ENCODE peak calls at places on chromosomes 3 and 15, in six cellular contexts. One of them, this sample, is unnamed.

GRCh38 chr3:192916455-192917257 is 1.0 kb downstream of the MB21D2 start:
- DNase-seq in left ventricle myocardium inferior: peak
- DNase-seq in esophagus squamous epithelium: no peak
- DNase-seq in adrenal gland: peak
- DNase-seq in thyroid gland: peak
- DNase-seq in RWPE2: peak
- DNase-seq in this sample: peak

GRCh38 chr3:62149962-62150361 is 223.4 kb downstream of the FEZF2 start:
- DNase-seq in left ventricle myocardium inferior: no peak
- DNase-seq in esophagus squamous epithelium: no peak
- DNase-seq in adrenal gland: no peak
- DNase-seq in thyroid gland: no peak
- DNase-seq in RWPE2: no peak
- DNase-seq in this sample: no peak

GRCh38 chr3:86793786-86794185 is 197.2 kb downstream of the VGLL3 start:
- DNase-seq in left ventricle myocardium inferior: no peak
- DNase-seq in esophagus squamous epithelium: no peak
- DNase-seq in adrenal gland: no peak
- DNase-seq in thyroid gland: no peak
- DNase-seq in RWPE2: no peak
- DNase-seq in this sample: no peak

GRCh38 chr3:66412176-66412887 is 88.5 kb downstream of the LRIG1 start:
- DNase-seq in left ventricle myocardium inferior: no peak
- DNase-seq in esophagus squamous epithelium: no peak
- DNase-seq in adrenal gland: no peak
- DNase-seq in thyroid gland: no peak
- DNase-seq in RWPE2: no peak
- DNase-seq in this sample: no peak

GRCh38 chr3:58824285-58824684 is 157.7 kb upstream of the FAM3D start:
- DNase-seq in left ventricle myocardium inferior: peak
- DNase-seq in esophagus squamous epithelium: no peak
- DNase-seq in adrenal gland: peak
- DNase-seq in thyroid gland: peak
- DNase-seq in RWPE2: no peak
- DNase-seq in this sample: peak

GRCh38 chr3:59246719-59247401 is 197.0 kb upstream of the CFAP20DC start:
- DNase-seq in left ventricle myocardium inferior: no peak
- DNase-seq in esophagus squamous epithelium: no peak
- DNase-seq in adrenal gland: no peak
- DNase-seq in thyroid gland: no peak
- DNase-seq in RWPE2: no peak
- DNase-seq in this sample: no peak

GRCh38 chr3:145125307-145125706 is 1035.7 kb downstream of the PLOD2 start:
- DNase-seq in left ventricle myocardium inferior: no peak
- DNase-seq in esophagus squamous epithelium: no peak
- DNase-seq in adrenal gland: no peak
- DNase-seq in thyroid gland: no peak
- DNase-seq in RWPE2: no peak
- DNase-seq in this sample: no peak

GRCh38 chr15:88834211-88834812 is 31.1 kb downstream of the ACAN start:
- DNase-seq in left ventricle myocardium inferior: peak
- DNase-seq in esophagus squamous epithelium: no peak
- DNase-seq in adrenal gland: peak
- DNase-seq in thyroid gland: peak
- DNase-seq in RWPE2: no peak
- DNase-seq in this sample: peak

GRCh38 chr15:47756872-47757271 is 39.6 kb downstream of the SEMA6D start:
- DNase-seq in left ventricle myocardium inferior: no peak
- DNase-seq in esophagus squamous epithelium: no peak
- DNase-seq in adrenal gland: no peak
- DNase-seq in thyroid gland: no peak
- DNase-seq in RWPE2: peak
- DNase-seq in this sample: peak

GRCh38 chr3:171261487-171261886 is 198.7 kb downstream of the TNIK start:
- DNase-seq in left ventricle myocardium inferior: no peak
- DNase-seq in esophagus squamous epithelium: no peak
- DNase-seq in adrenal gland: no peak
- DNase-seq in thyroid gland: no peak
- DNase-seq in RWPE2: no peak
- DNase-seq in this sample: peak

GRCh38 chr3:177905173-177905894 is 630.9 kb upstream of the KCNMB2 start:
- DNase-seq in left ventricle myocardium inferior: no peak
- DNase-seq in esophagus squamous epithelium: no peak
- DNase-seq in adrenal gland: no peak
- DNase-seq in thyroid gland: peak
- DNase-seq in RWPE2: no peak
- DNase-seq in this sample: no peak

GRCh38 chr3:70914889-70915288 is 602.5 kb upstream of the MDFIC2 start:
- DNase-seq in left ventricle myocardium inferior: no peak
- DNase-seq in esophagus squamous epithelium: no peak
- DNase-seq in adrenal gland: no peak
- DNase-seq in thyroid gland: no peak
- DNase-seq in RWPE2: no peak
- DNase-seq in this sample: no peak

GRCh38 chr3:77773084-77773483 is 733.2 kb downstream of the ROBO2 start:
- DNase-seq in left ventricle myocardium inferior: no peak
- DNase-seq in esophagus squamous epithelium: no peak
- DNase-seq in adrenal gland: no peak
- DNase-seq in thyroid gland: no peak
- DNase-seq in RWPE2: no peak
- DNase-seq in this sample: no peak

GRCh38 chr15:76310470-76311070 is 699 bp downstream of the ETFA start:
- DNase-seq in left ventricle myocardium inferior: no peak
- DNase-seq in esophagus squamous epithelium: no peak
- DNase-seq in adrenal gland: no peak
- DNase-seq in thyroid gland: peak
- DNase-seq in RWPE2: no peak
- DNase-seq in this sample: peak

GRCh38 chr3:29176501-29176900 is 104.4 kb upstream of the RBMS3 start:
- DNase-seq in left ventricle myocardium inferior: no peak
- DNase-seq in esophagus squamous epithelium: no peak
- DNase-seq in adrenal gland: peak
- DNase-seq in thyroid gland: peak
- DNase-seq in RWPE2: no peak
- DNase-seq in this sample: no peak

GRCh38 chr3:143478124-143478693 is 358.6 kb downstream of the CHST2 start:
- DNase-seq in left ventricle myocardium inferior: no peak
- DNase-seq in esophagus squamous epithelium: no peak
- DNase-seq in adrenal gland: no peak
- DNase-seq in thyroid gland: peak
- DNase-seq in RWPE2: no peak
- DNase-seq in this sample: peak

GRCh38 chr3:9901967-9902366 is 681 bp upstream of the IL17RE start:
- DNase-seq in left ventricle myocardium inferior: no peak
- DNase-seq in esophagus squamous epithelium: no peak
- DNase-seq in adrenal gland: no peak
- DNase-seq in thyroid gland: no peak
- DNase-seq in RWPE2: no peak
- DNase-seq in this sample: no peak

GRCh38 chr3:195077611-195078540 is 193.1 kb downstream of the XXYLT1 start:
- DNase-seq in left ventricle myocardium inferior: peak
- DNase-seq in esophagus squamous epithelium: no peak
- DNase-seq in adrenal gland: no peak
- DNase-seq in thyroid gland: no peak
- DNase-seq in RWPE2: peak
- DNase-seq in this sample: no peak

GRCh38 chr3:126022741-126023359 is 53.9 kb downstream of the ROPN1B start:
- DNase-seq in left ventricle myocardium inferior: no peak
- DNase-seq in esophagus squamous epithelium: no peak
- DNase-seq in adrenal gland: no peak
- DNase-seq in thyroid gland: no peak
- DNase-seq in RWPE2: no peak
- DNase-seq in this sample: no peak

GRCh38 chr3:138082992-138083386 is 32.4 kb downstream of the DZIP1L start:
- DNase-seq in left ventricle myocardium inferior: no peak
- DNase-seq in esophagus squamous epithelium: no peak
- DNase-seq in adrenal gland: no peak
- DNase-seq in thyroid gland: no peak
- DNase-seq in RWPE2: no peak
- DNase-seq in this sample: no peak

GRCh38 chr3:114035896-114036295 is 20.4 kb downstream of the CCDC191 start:
- DNase-seq in left ventricle myocardium inferior: no peak
- DNase-seq in esophagus squamous epithelium: no peak
- DNase-seq in adrenal gland: no peak
- DNase-seq in thyroid gland: no peak
- DNase-seq in RWPE2: no peak
- DNase-seq in this sample: no peak
- H3K27ac ChIP-seq in left ventricle myocardium inferior: no peak
- H3K27ac ChIP-seq in esophagus squamous epithelium: no peak
- H3K27ac ChIP-seq in adrenal gland: no peak
- H3K27ac ChIP-seq in thyroid gland: no peak
- H3K27ac ChIP-seq in RWPE2: no peak
- H3K27ac ChIP-seq in this sample: no peak

GRCh38 chr3:146159616-146160232 is 1.3 kb downstream of the PLOD2 start:
- DNase-seq in left ventricle myocardium inferior: no peak
- DNase-seq in esophagus squamous epithelium: no peak
- DNase-seq in adrenal gland: no peak
- DNase-seq in thyroid gland: no peak
- DNase-seq in RWPE2: no peak
- DNase-seq in this sample: no peak
- H3K4me3 ChIP-seq in left ventricle myocardium inferior: peak
- H3K4me3 ChIP-seq in esophagus squamous epithelium: peak
- H3K4me3 ChIP-seq in adrenal gland: peak
- H3K4me3 ChIP-seq in thyroid gland: peak
- H3K4me3 ChIP-seq in RWPE2: peak
- H3K4me3 ChIP-seq in this sample: peak

GRCh38 chr3:37026851-37027250 is 33.5 kb downstream of the MLH1 start:
- DNase-seq in left ventricle myocardium inferior: no peak
- DNase-seq in esophagus squamous epithelium: no peak
- DNase-seq in adrenal gland: no peak
- DNase-seq in thyroid gland: peak
- DNase-seq in RWPE2: no peak
- DNase-seq in this sample: no peak
- TF ChIP-seq CTCF in left ventricle myocardium inferior: no peak
- TF ChIP-seq CTCF in esophagus squamous epithelium: no peak
- TF ChIP-seq CTCF in adrenal gland: no peak
- TF ChIP-seq CTCF in thyroid gland: no peak
- TF ChIP-seq CTCF in RWPE2: no peak
- TF ChIP-seq CTCF in this sample: no peak

GRCh38 chr3:183295211-183295610 is 42.2 kb downstream of the B3GNT5 start:
- DNase-seq in left ventricle myocardium inferior: no peak
- DNase-seq in esophagus squamous epithelium: no peak
- DNase-seq in adrenal gland: peak
- DNase-seq in thyroid gland: peak
- DNase-seq in RWPE2: peak
- DNase-seq in this sample: no peak
- H3K27ac ChIP-seq in left ventricle myocardium inferior: no peak
- H3K27ac ChIP-seq in esophagus squamous epithelium: peak
- H3K27ac ChIP-seq in adrenal gland: no peak
- H3K27ac ChIP-seq in thyroid gland: no peak
- H3K27ac ChIP-seq in RWPE2: peak
- H3K27ac ChIP-seq in this sample: no peak

GRCh38 chr3:4340411-4341335 is 37.5 kb downstream of the SETMAR start:
- DNase-seq in left ventricle myocardium inferior: no peak
- DNase-seq in esophagus squamous epithelium: no peak
- DNase-seq in adrenal gland: no peak
- DNase-seq in thyroid gland: peak
- DNase-seq in RWPE2: no peak
- DNase-seq in this sample: no peak

GRCh38 chr3:4338751-4339150 is 35.6 kb downstream of the SETMAR start:
- DNase-seq in left ventricle myocardium inferior: no peak
- DNase-seq in esophagus squamous epithelium: no peak
- DNase-seq in adrenal gland: no peak
- DNase-seq in thyroid gland: no peak
- DNase-seq in RWPE2: no peak
- DNase-seq in this sample: no peak

GRCh38 chr3:4340077-4340410 is 36.9 kb downstream of the SETMAR start:
- DNase-seq in left ventricle myocardium inferior: no peak
- DNase-seq in esophagus squamous epithelium: no peak
- DNase-seq in adrenal gland: no peak
- DNase-seq in thyroid gland: no peak
- DNase-seq in RWPE2: no peak
- DNase-seq in this sample: no peak

GRCh38 chr3:4343258-4343657 is 40.1 kb downstream of the SETMAR start:
- DNase-seq in left ventricle myocardium inferior: no peak
- DNase-seq in esophagus squamous epithelium: no peak
- DNase-seq in adrenal gland: no peak
- DNase-seq in thyroid gland: no peak
- DNase-seq in RWPE2: no peak
- DNase-seq in this sample: no peak

DNA sequence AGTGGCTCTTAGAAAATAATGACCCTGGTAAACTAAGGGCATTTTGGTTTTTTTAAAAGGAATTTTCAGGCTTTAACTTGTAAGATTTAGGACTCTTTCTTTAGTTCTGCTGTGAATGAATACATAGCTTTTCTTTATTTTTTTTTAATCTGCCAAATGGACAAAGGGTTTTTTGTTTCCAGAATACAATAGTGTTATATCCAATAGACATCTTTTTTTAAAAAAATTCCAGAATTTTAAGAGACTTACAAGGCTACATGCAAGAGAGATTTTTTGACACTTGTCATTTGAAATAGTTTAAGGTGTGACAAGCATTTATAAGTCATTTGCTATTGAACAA is 38.1 kb downstream of the SETMAR start:
- DNase-seq in left ventricle myocardium inferior: no peak
- DNase-seq in esophagus squamous epithelium: no peak
- DNase-seq in adrenal gland: no peak
- DNase-seq in thyroid gland: no peak
- DNase-seq in RWPE2: no peak
- DNase-seq in this sample: no peak
- H3K4me3 ChIP-seq in left ventricle myocardium inferior: no peak
- H3K4me3 ChIP-seq in esophagus squamous epithelium: no peak
- H3K4me3 ChIP-seq in adrenal gland: no peak
- H3K4me3 ChIP-seq in thyroid gland: no peak
- H3K4me3 ChIP-seq in RWPE2: no peak
- H3K4me3 ChIP-seq in this sample: no peak

GRCh38 chr3:107430214-107431047 is 53.2 kb downstream of the CCDC54 start:
- DNase-seq in left ventricle myocardium inferior: no peak
- DNase-seq in esophagus squamous epithelium: no peak
- DNase-seq in adrenal gland: peak
- DNase-seq in thyroid gland: peak
- DNase-seq in RWPE2: no peak
- DNase-seq in this sample: peak
- TF ChIP-seq CTCF in left ventricle myocardium inferior: peak
- TF ChIP-seq CTCF in esophagus squamous epithelium: no peak
- TF ChIP-seq CTCF in adrenal gland: no peak
- TF ChIP-seq CTCF in thyroid gland: no peak
- TF ChIP-seq CTCF in RWPE2: peak
- TF ChIP-seq CTCF in this sample: no peak

DNA sequence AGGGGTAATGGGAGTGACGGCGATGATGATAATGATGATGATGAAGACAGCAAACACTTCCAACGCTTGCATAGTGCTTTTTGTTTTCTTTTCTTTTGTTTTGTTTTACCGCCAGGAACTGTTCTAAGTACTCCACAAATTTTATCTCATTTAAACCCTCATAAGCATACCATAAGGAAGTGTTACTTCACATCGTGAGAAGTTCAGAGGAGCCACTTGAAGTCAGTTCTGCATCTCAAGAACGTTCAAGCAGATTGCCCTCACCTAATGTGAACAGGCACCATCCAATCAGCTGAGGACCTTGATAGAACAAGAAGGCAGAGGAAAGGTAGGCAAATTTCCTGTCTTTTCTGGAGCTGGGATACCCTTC is 104.1 kb downstream of the LSM3 start:
- DNase-seq in left ventricle myocardium inferior: no peak
- DNase-seq in esophagus squamous epithelium: no peak
- DNase-seq in adrenal gland: no peak
- DNase-seq in thyroid gland: no peak
- DNase-seq in RWPE2: no peak
- DNase-seq in this sample: no peak
- H3K27ac ChIP-seq in left ventricle myocardium inferior: no peak
- H3K27ac ChIP-seq in esophagus squamous epithelium: no peak
- H3K27ac ChIP-seq in adrenal gland: no peak
- H3K27ac ChIP-seq in thyroid gland: no peak
- H3K27ac ChIP-seq in RWPE2: no peak
- H3K27ac ChIP-seq in this sample: no peak

This sample was measured in colonic mucosa.